ENCODE peak calls at places on chromosomes 11 and 22, in nine cellular contexts. Y is RCC 7860; H is non-pigmented ciliary epithelial cell; C is spleen; M is fibroblast of lung; Q is activated CD4-positive, alpha-beta T cell treated with anti-CD3 and anti-CD28 coated beads for 24 hours; I is aorta; L is right lobe of liver; V is IMR-90. N is an unnamed sample.

GRCh38 chr11:8011981-8012444 is 24.9 kb downstream of the EIF3F start:
- DNase-seq in Y (peak), H (peak), C (no peak), M (peak), Q (no peak), I (no peak), L (no peak), V (peak), N (peak)

GRCh38 chr11:19934828-19935259 is 222.2 kb downstream of the NAV2 start:
- DNase-seq in Y (no peak), H (no peak), C (no peak), M (peak), Q (no peak), I (peak), L (no peak), V (peak), N (no peak)

GRCh38 chr11:71459076-71459766 is 6.2 kb downstream of the NADSYN1 start:
- DNase-seq in Y (no peak), H (no peak), C (peak), M (no peak), Q (no peak), I (peak), L (no peak), V (no peak), N (no peak)

GRCh38 chr11:126104420-126104819 is 41.8 kb upstream of the CDON start:
- DNase-seq in Y (no peak), H (no peak), C (peak), M (no peak), Q (no peak), I (no peak), L (no peak), V (no peak), N (no peak)

GRCh38 chr22:49093192-49093880 is 734.3 kb downstream of the BRD1 start:
- DNase-seq in Y (no peak), H (no peak), C (peak), M (no peak), Q (no peak), I (peak), L (no peak), V (no peak), N (no peak)

GRCh38 chr11:111793863-111794262 is 27.7 kb upstream of the PPP2R1B start:
- DNase-seq in Y (no peak), H (no peak), C (no peak), M (peak), Q (no peak), I (no peak), L (peak), V (peak), N (peak)

GRCh38 chr11:697811-698311 is 2.2 kb downstream of the TMEM80 start:
- DNase-seq in Y (peak), H (no peak), C (no peak), M (peak), Q (no peak), I (no peak), L (no peak), V (peak), N (peak)

GRCh38 chr11:46338988-46339666 is 8.1 kb upstream of the DGKZ start:
- DNase-seq in Y (no peak), H (no peak), C (no peak), M (no peak), Q (no peak), I (no peak), L (no peak), V (no peak), N (no peak)

GRCh38 chr11:116657842-116658825 is 114.7 kb downstream of the BUD13 start:
- DNase-seq in Y (no peak), H (no peak), C (no peak), M (no peak), Q (no peak), I (no peak), L (no peak), V (no peak), N (no peak)

GRCh38 chr22:31084811-31085492 is 3.8 kb downstream of the SMTN start:
- DNase-seq in Y (no peak), H (no peak), C (peak), M (peak), Q (peak), I (peak), L (peak), V (peak), N (peak)

GRCh38 chr11:120128392-120129172 is 9.3 kb downstream of the TRIM29 start:
- DNase-seq in Y (no peak), H (no peak), C (peak), M (peak), Q (no peak), I (peak), L (no peak), V (peak), N (no peak)

GRCh38 chr22:38776086-38776485 is 17.9 kb downstream of the DNAL4 start:
- DNase-seq in Y (no peak), H (no peak), C (no peak), M (no peak), Q (no peak), I (no peak), L (no peak), V (no peak), N (no peak)

GRCh38 chr11:121383726-121384125 is 68.4 kb upstream of the SORL1 start:
- DNase-seq in Y (no peak), H (no peak), C (no peak), M (peak), Q (no peak), I (no peak), L (no peak), V (peak), N (no peak)

GRCh38 chr11:8250446-8250845 is 13.2 kb downstream of the LMO1 start:
- DNase-seq in Y (no peak), H (no peak), C (peak), M (no peak), Q (no peak), I (no peak), L (peak), V (no peak), N (no peak)

GRCh38 chr11:1221848-1222311 is 986 bp upstream of the MUC5B start:
- DNase-seq in Y (no peak), H (no peak), C (peak), M (no peak), Q (no peak), I (peak), L (peak), V (no peak), N (no peak)

GRCh38 chr11:95767498-95767897 is 22.1 kb downstream of the FAM76B start:
- DNase-seq in Y (no peak), H (no peak), C (no peak), M (peak), Q (no peak), I (no peak), L (no peak), V (peak), N (no peak)

GRCh38 chr11:64344721-64345120 is 4.7 kb downstream of the CCDC88B start:
- DNase-seq in Y (no peak), H (no peak), C (no peak), M (no peak), Q (no peak), I (no peak), L (no peak), V (no peak), N (no peak)

GRCh38 chr11:18361154-18361553 is 33.2 kb upstream of the LDHA start:
- DNase-seq in Y (no peak), H (no peak), C (no peak), M (no peak), Q (no peak), I (no peak), L (no peak), V (no peak), N (no peak)

GRCh38 chr11:94721565-94722292 is 46.4 kb upstream of the AMOTL1 start:
- DNase-seq in Y (no peak), H (no peak), C (no peak), M (no peak), Q (no peak), I (no peak), L (no peak), V (no peak), N (no peak)

GRCh38 chr11:33652930-33653329 is 47.7 kb downstream of the C11orf91 start:
- DNase-seq in Y (no peak), H (no peak), C (no peak), M (no peak), Q (no peak), I (no peak), L (no peak), V (no peak), N (no peak)

GRCh38 chr22:32533265-32534068 is 58.9 kb downstream of the FBXO7 start:
- DNase-seq in Y (peak), H (no peak), C (no peak), M (peak), Q (no peak), I (no peak), L (peak), V (peak), N (no peak)

GRCh38 chr11:67278939-67279588 is 10.0 kb upstream of the ANKRD13D start:
- DNase-seq in Y (no peak), H (no peak), C (peak), M (no peak), Q (no peak), I (peak), L (peak), V (no peak), N (no peak)

GRCh38 chr22:36569999-36570398 is 41.0 kb upstream of the EIF3D start:
- DNase-seq in Y (no peak), H (no peak), C (no peak), M (peak), Q (no peak), I (no peak), L (no peak), V (peak), N (no peak)

GRCh38 chr11:128915148-128915519 is 24.0 kb downstream of the KCNJ5 start:
- DNase-seq in Y (no peak), H (no peak), C (peak), M (no peak), Q (no peak), I (no peak), L (no peak), V (no peak), N (no peak)

GRCh38 chr11:128610765-128611617 is 23.6 kb upstream of the ETS1 start:
- DNase-seq in Y (no peak), H (no peak), C (peak), M (no peak), Q (no peak), I (no peak), L (no peak), V (no peak), N (no peak)